ENCODE peak calls at places on chromosomes 2 and 18, in eight cellular contexts. U is neuronal stem cell; X is cardiac muscle cell; E is CD8-positive, alpha-beta memory T cell; D is sigmoid colon; Q is stomach; P is OCI-LY7; F is upper lobe of right lung. R is an unnamed sample. For H3K4me1 and H3K36me3, the result is how much of the 10 kb centered on the place peaks cover.

GRCh38 chr2:10923965-10924364 is 12.2 kb downstream of the KCNF1 start:
- DNase-seq in U (no peak), X (no peak), E (no peak), D (peak), Q (no peak), P (no peak), F (peak), R (no peak)

GRCh38 chr2:230899786-230900185 is 25.3 kb downstream of the GPR55 start:
- DNase-seq in U (no peak), X (no peak), E (no peak), D (no peak), Q (no peak), P (no peak), F (no peak), R (no peak)

GRCh38 chr2:151138507-151138906 is 123.2 kb downstream of the RBM43 start:
- DNase-seq in U (no peak), X (no peak), E (no peak), D (no peak), Q (no peak), P (no peak), F (no peak), R (no peak)

GRCh38 chr18:60117321-60117720 is 217.5 kb downstream of the PMAIP1 start:
- DNase-seq in U (no peak), X (no peak), E (no peak), D (no peak), Q (no peak), P (no peak), F (no peak), R (no peak)

GRCh38 chr2:150046211-150046610 is 441.3 kb downstream of the RND3 start:
- DNase-seq in U (no peak), X (peak), E (no peak), D (no peak), Q (no peak), P (no peak), F (no peak), R (no peak)

GRCh38 chr2:148882051-148882450 is 7.0 kb downstream of the KIF5C start:
- DNase-seq in U (no peak), X (no peak), E (no peak), D (no peak), Q (no peak), P (no peak), F (no peak), R (no peak)

GRCh38 chr2:165240927-165241326 is 1.7 kb downstream of the SCN2A start:
- DNase-seq in U (no peak), X (no peak), E (no peak), D (no peak), Q (no peak), P (no peak), F (no peak), R (no peak)

GRCh38 chr2:145563752-145564615 is 1044.1 kb upstream of the ZEB2 start:
- DNase-seq in U (no peak), X (no peak), E (no peak), D (no peak), Q (no peak), P (no peak), F (no peak), R (no peak)

GRCh38 chr18:47895565-47896250 is 34.8 kb downstream of the SMAD2 start:
- DNase-seq in U (no peak), X (no peak), E (no peak), D (no peak), Q (no peak), P (no peak), F (no peak), R (no peak)

GRCh38 chr2:130807659-130808385 is 28.9 kb upstream of the ARHGEF4 start:
- DNase-seq in U (no peak), X (no peak), E (no peak), D (no peak), Q (no peak), P (no peak), F (no peak), R (no peak)

GRCh38 chr2:48248251-48248933 is 281.6 kb upstream of the STON1 start:
- DNase-seq in U (no peak), X (peak), E (no peak), D (no peak), Q (no peak), P (no peak), F (no peak), R (peak)

GRCh38 chr2:11657646-11658045 is 12.3 kb downstream of the NTSR2 start:
- DNase-seq in U (no peak), X (no peak), E (no peak), D (peak), Q (no peak), P (no peak), F (no peak), R (no peak)

GRCh38 chr2:152486048-152486736 is 151.2 kb downstream of the FMNL2 start:
- DNase-seq in U (no peak), X (no peak), E (no peak), D (no peak), Q (no peak), P (no peak), F (no peak), R (no peak)

GRCh38 chr18:2776596-2776995 is 70.2 kb upstream of the EMILIN2 start:
- DNase-seq in U (no peak), X (no peak), E (no peak), D (no peak), Q (no peak), P (no peak), F (no peak), R (no peak)

GRCh38 chr2:125397535-125398251 is 1258.3 kb upstream of the GYPC start:
- DNase-seq in U (no peak), X (no peak), E (no peak), D (no peak), Q (no peak), P (no peak), F (no peak), R (no peak)

GRCh38 chr2:160246356-160246755 is 46.3 kb upstream of the ITGB6 start:
- DNase-seq in U (no peak), X (no peak), E (no peak), D (no peak), Q (no peak), P (no peak), F (no peak), R (no peak)

GRCh38 chr18:37742436-37742835 is 176.8 kb upstream of the CELF4 start:
- DNase-seq in U (peak), X (no peak), E (no peak), D (no peak), Q (no peak), P (no peak), F (no peak), R (no peak)

GRCh38 chr18:63603772-63604171 is 16.6 kb downstream of the SERPINB13 start:
- DNase-seq in U (no peak), X (no peak), E (no peak), D (no peak), Q (no peak), P (no peak), F (no peak), R (no peak)

GRCh38 chr2:42804338-42804737 is 12.0 kb upstream of the HAAO start:
- DNase-seq in U (no peak), X (peak), E (no peak), D (no peak), Q (no peak), P (no peak), F (no peak), R (no peak)

GRCh38 chr2:106996136-106996769 is 110.3 kb upstream of the ST6GAL2 start:
- DNase-seq in U (no peak), X (no peak), E (no peak), D (no peak), Q (no peak), P (no peak), F (no peak), R (no peak)

GRCh38 chr2:75246441-75247167 is 47.3 kb upstream of the TACR1 start:
- DNase-seq in U (no peak), X (no peak), E (no peak), D (no peak), Q (no peak), P (no peak), F (no peak), R (no peak)

GRCh38 chr18:39341106-39341505 is 1775.5 kb upstream of the CELF4 start:
- DNase-seq in U (no peak), X (no peak), E (no peak), D (no peak), Q (no peak), P (no peak), F (no peak), R (no peak)

GRCh38 chr2:65708129-65708528 is 275.7 kb upstream of the SPRED2 start:
- DNase-seq in U (no peak), X (no peak), E (no peak), D (no peak), Q (no peak), P (no peak), F (no peak), R (no peak)

GRCh38 chr2:148582679-148583511 is 61.7 kb upstream of the EPC2 start:
- DNase-seq in U (no peak), X (peak), E (no peak), D (no peak), Q (no peak), P (no peak), F (no peak), R (no peak)

GRCh38 chr2:147648471-147648870 is 196.4 kb upstream of the ACVR2A start:
- DNase-seq in U (no peak), X (no peak), E (no peak), D (no peak), Q (no peak), P (no peak), F (no peak), R (no peak)

GRCh38 chr18:76654536-76654935 is 159.5 kb upstream of the ZNF516 start:
- DNase-seq in U (no peak), X (no peak), E (no peak), D (no peak), Q (no peak), P (no peak), F (no peak), R (no peak)

GRCh38 chr2:75568174-75568573 is 7.4 kb upstream of the EVA1A start:
- DNase-seq in U (no peak), X (no peak), E (no peak), D (no peak), Q (no peak), P (no peak), F (no peak), R (no peak)

GRCh38 chr2:240869109-240869955 is 708 bp downstream of the AGXT start:
- DNase-seq in U (no peak), X (no peak), E (no peak), D (no peak), Q (no peak), P (no peak), F (no peak), R (no peak)

GRCh38 chr2:46229134-46230063 is 67.8 kb upstream of the EPAS1 start:
- DNase-seq in U (peak), X (peak), E (no peak), D (no peak), Q (no peak), P (no peak), F (no peak), R (peak)

GRCh38 chr2:47636596-47636995 is 146.3 kb upstream of the MSH6 start:
- DNase-seq in U (no peak), X (no peak), E (no peak), D (no peak), Q (no peak), P (no peak), F (no peak), R (no peak)

GRCh38 chr2:207051345-207051959 is 112.1 kb downstream of the CPO start:
- DNase-seq in U (no peak), X (peak), E (no peak), D (no peak), Q (no peak), P (no peak), F (no peak), R (no peak)

GRCh38 chr2:5698171-5698570 is 6.0 kb downstream of the SOX11 start:
- DNase-seq in U (no peak), X (no peak), E (no peak), D (no peak), Q (no peak), P (peak), F (no peak), R (no peak)

GRCh38 chr18:45059695-45060094 is 379.0 kb downstream of the SETBP1 start:
- DNase-seq in U (no peak), X (peak), E (no peak), D (no peak), Q (no peak), P (no peak), F (no peak), R (no peak)

GRCh38 chr2:28172114-28172898 is 220.4 kb upstream of the FOSL2 start:
- DNase-seq in U (no peak), X (peak), E (no peak), D (no peak), Q (no peak), P (no peak), F (no peak), R (no peak)
- H3K27ac ChIP-seq in U (no peak), X (no peak), E (no peak), D (no peak), Q (no peak), P (no peak), F (no peak), R (no peak)

GRCh38 chr2:54595999-54596903 is 127.2 kb upstream of the EML6 start:
- DNase-seq in U (no peak), X (no peak), E (no peak), D (peak), Q (no peak), P (no peak), F (no peak), R (no peak)
- H3K4me1 ChIP-seq in U (under half), X (under half), E (half or more), D (half or more), Q (half or more), P (half or more), F (half or more), R (half or more)

GRCh38 chr18:73218293-73218692 is 350.5 kb upstream of the NETO1 start:
- DNase-seq in U (no peak), X (no peak), E (no peak), D (no peak), Q (no peak), P (no peak), F (no peak), R (no peak)
- H3K36me3 ChIP-seq in U (under half), X (under half), E (under half), D (under half), Q (under half), P (under half), F (under half), R (under half)

DNA sequence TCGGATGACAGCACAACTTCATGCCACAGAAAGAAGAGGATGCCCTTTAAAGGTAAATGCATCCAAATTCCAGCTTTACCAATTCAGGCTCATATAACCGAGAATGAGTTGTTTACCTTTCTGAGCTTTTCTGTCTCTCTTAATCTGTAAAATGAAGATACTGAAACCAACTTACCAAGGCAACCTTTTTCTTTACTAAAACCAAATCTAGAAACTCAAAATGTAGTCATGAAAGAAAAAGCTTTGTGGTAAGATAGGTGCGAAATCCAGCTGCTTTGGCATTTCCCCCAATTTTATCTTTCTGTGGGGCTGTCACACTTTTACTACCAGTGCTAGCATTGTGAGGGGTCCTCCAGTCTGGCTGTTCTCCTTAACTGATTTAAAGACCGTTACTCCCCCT is 240.4 kb downstream of the IKZF2 start:
- DNase-seq in U (no peak), X (no peak), E (no peak), D (no peak), Q (no peak), P (no peak), F (no peak), R (no peak)
- H3K27ac ChIP-seq in U (no peak), X (no peak), E (no peak), D (no peak), Q (no peak), P (no peak), F (no peak), R (no peak)

GRCh38 chr18:49137093-49137492 is 186.3 kb upstream of the SMAD7 start:
- DNase-seq in U (no peak), X (no peak), E (no peak), D (no peak), Q (no peak), P (no peak), F (no peak), R (no peak)

GRCh38 chr18:49133112-49133511 is 182.3 kb upstream of the SMAD7 start:
- DNase-seq in U (no peak), X (no peak), E (no peak), D (no peak), Q (no peak), P (no peak), F (no peak), R (no peak)

GRCh38 chr18:49137585-49137984 is 186.8 kb upstream of the SMAD7 start:
- DNase-seq in U (no peak), X (no peak), E (no peak), D (no peak), Q (no peak), P (no peak), F (no peak), R (no peak)

GRCh38 chr18:49139726-49140125 is 189.0 kb upstream of the SMAD7 start:
- DNase-seq in U (no peak), X (no peak), E (no peak), D (no peak), Q (no peak), P (no peak), F (no peak), R (no peak)

GRCh38 chr18:49135871-49136270 is 185.1 kb upstream of the SMAD7 start:
- DNase-seq in U (no peak), X (peak), E (no peak), D (no peak), Q (no peak), P (no peak), F (no peak), R (no peak)
- H3K4me1 ChIP-seq in U (under half), X (under half), E (under half), D (under half), Q (under half), P (under half), F (under half), R (under half)

GRCh38 chr2:215432759-215433594 is 2.9 kb downstream of the FN1 start:
- DNase-seq in U (no peak), X (peak), E (no peak), D (no peak), Q (no peak), P (no peak), F (no peak), R (no peak)
- H3K36me3 ChIP-seq in U (half or more), X (under half), E (under half), D (under half), Q (under half), P (under half), F (under half), R (under half)

DNA sequence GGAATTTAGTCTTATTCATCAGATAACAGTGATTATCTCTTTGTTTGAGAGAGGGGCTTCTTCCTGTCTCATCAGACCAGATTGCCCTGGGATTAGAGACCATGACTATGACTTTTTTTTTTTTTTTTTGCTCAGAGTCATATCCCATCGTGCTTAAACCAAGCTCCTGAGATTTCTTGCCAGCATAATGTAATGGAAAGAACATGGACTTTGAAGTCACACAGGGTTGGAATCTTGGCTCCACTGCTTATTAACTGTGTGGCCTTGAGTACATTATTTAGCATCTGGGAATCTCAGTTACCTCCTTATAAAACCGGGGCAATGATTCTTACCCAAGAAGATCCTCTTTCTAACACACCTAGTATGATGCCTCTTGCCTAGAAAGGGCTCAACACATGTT is 268.3 kb downstream of the DYSF start:
- DNase-seq in U (no peak), X (no peak), E (no peak), D (peak), Q (no peak), P (no peak), F (no peak), R (no peak)
- H3K27ac ChIP-seq in U (no peak), X (no peak), E (no peak), D (peak), Q (peak), P (no peak), F (peak), R (no peak)

DNA sequence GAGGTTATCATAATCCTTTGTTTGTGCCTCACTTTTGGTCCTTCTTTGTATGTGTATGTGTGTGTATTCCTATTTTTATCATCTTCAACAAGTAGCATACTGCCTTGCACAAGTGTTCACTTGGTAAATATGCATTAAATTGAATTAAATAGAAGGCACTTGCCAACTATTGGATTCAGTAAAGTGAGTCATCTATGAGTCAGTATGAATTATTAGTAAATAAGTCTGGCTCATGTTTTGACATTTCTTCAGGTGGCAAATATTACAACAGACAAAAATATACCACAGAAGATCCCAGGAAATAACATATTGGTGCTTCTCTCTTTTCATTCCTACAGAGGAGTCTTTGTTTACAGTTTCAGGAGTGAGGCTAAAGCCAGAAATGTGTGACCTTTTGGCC is 84.1 kb downstream of the CDK15 start:
- DNase-seq in U (no peak), X (no peak), E (no peak), D (no peak), Q (no peak), P (no peak), F (no peak), R (no peak)
- H3K4me1 ChIP-seq in U (under half), X (under half), E (under half), D (under half), Q (under half), P (under half), F (under half), R (under half)

GRCh38 chr2:233087725-233088124 is 27.6 kb downstream of the INPP5D start:
- DNase-seq in U (no peak), X (no peak), E (no peak), D (no peak), Q (peak), P (no peak), F (no peak), R (no peak)

GRCh38 chr2:233091595-233092375 is 31.6 kb downstream of the INPP5D start:
- DNase-seq in U (no peak), X (peak), E (no peak), D (peak), Q (peak), P (no peak), F (peak), R (no peak)

GRCh38 chr2:233085839-233086150 is 25.7 kb downstream of the INPP5D start:
- DNase-seq in U (no peak), X (no peak), E (no peak), D (no peak), Q (no peak), P (no peak), F (no peak), R (no peak)

GRCh38 chr2:233089851-233090250 is 29.7 kb downstream of the INPP5D start:
- DNase-seq in U (no peak), X (no peak), E (no peak), D (peak), Q (peak), P (no peak), F (peak), R (no peak)

DNA sequence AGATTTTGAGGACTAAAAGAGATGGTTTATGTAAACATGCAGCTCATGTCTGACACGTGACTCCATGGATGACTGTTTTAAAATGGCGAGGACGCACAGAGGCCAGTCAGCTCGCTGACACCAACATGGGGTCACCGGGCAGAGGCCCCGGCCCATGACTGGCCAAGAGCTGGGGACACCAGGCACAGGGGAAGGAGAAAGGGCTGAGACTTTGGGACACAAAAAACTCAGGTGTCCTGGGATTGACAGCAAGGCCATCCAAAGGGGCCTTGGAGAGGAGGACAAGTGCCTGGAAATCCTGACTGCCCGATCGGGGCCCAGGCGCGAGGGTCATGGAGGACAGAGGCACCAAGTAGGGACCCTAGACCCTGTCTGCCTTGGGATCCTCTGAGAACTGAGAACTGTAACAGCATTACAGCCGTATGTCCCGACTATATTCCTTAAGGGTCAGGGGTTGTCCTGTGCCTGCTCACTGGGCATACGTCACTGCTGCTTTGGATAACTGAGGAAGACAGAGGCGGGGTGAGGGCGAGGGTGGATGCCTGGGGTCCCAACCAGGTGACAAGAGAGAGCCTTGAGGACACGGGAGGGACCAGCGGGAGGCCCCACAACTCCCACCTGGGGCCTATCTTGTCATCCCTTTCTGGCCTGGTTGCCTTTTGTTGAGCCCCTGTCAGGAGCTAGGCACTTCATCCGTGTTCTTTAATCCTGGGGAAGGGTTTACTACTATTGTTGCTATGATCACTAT is 28.6 kb downstream of the INPP5D start:
- DNase-seq in U (no peak), X (no peak), E (no peak), D (peak), Q (peak), P (no peak), F (peak), R (no peak)
- H3K36me3 ChIP-seq in U (under half), X (under half), E (under half), D (under half), Q (under half), P (under half), F (under half), R (under half)

R was measured in CD4-positive, CD25-positive, alpha-beta regulatory T cell.